ENCODE peak calls at places on chromosomes 5 and 9, in eight cellular contexts. M, N, J, U, R, O, B and E are unnamed samples.
A peak's percentile ranks its signal among the peaks of the same experiment; 100 is the strongest.

GRCh38 chr5:174065528-174066189 is 20.2 kb downstream of the NSG2 start:
- DNase-seq in U (no peak), B (peak; percentile 8), M (no peak), J (no peak), O (no peak), R (no peak), N (no peak), E (no peak)

GRCh38 chr9:21974542-21975409 is 19.4 kb downstream of the CDKN2A start:
- DNase-seq in B (peak; percentile 62), R (peak; percentile 57), N (no peak), U (no peak), M (no peak), O (no peak), J (peak; percentile 70), E (no peak)

GRCh38 chr9:117448066-117448465 is 33.2 kb upstream of the ASTN2 start:
- DNase-seq in B (no peak), U (no peak), N (no peak), J (peak; percentile 8), M (no peak), R (no peak), O (no peak), E (peak; percentile 7)

GRCh38 chr5:132103969-132104391 is 30.4 kb downstream of the CSF2 start:
- DNase-seq in N (peak; percentile 9), O (peak; percentile 37), R (no peak), J (no peak), U (no peak), M (no peak), B (no peak), E (peak; percentile 69)

GRCh38 chr5:102625940-102626339 is 127.1 kb upstream of the SLCO6A1 start:
- DNase-seq in U (no peak), J (no peak), B (no peak), N (no peak), O (no peak), R (no peak), M (no peak), E (no peak)

GRCh38 chr9:35871514-35871913 is 1.3 kb upstream of the OR13J1 start:
- DNase-seq in J (no peak), B (no peak), U (no peak), M (no peak), O (peak; percentile 73), R (no peak), N (no peak), E (peak; percentile 90)

GRCh38 chr5:116455061-116455460 is 119.6 kb downstream of the SEMA6A start:
- DNase-seq in R (peak; percentile 6), M (no peak), O (no peak), N (no peak), U (no peak), B (peak; percentile 60), J (peak; percentile 39), E (no peak)

GRCh38 chr9:94911211-94911610 is 184.7 kb downstream of the AOPEP start:
- DNase-seq in R (no peak), J (no peak), O (no peak), M (no peak), N (no peak), B (no peak), U (no peak), E (no peak)

GRCh38 chr9:69027355-69028097 is 8.0 kb upstream of the FXN start:
- DNase-seq in B (peak; percentile 73), J (peak; percentile 69), N (peak; percentile 48), U (no peak), R (peak; percentile 45), O (peak; percentile 45), M (no peak), E (peak; percentile 67)

GRCh38 chr5:68898961-68899471 is 194.8 kb upstream of the SLC30A5 start:
- DNase-seq in M (no peak), J (peak; percentile 51), U (no peak), O (peak; percentile 94), B (no peak), N (peak; percentile 55), R (peak; percentile 25), E (peak; percentile 66)

GRCh38 chr9:118931941-118932340 is 437.3 kb downstream of the BRINP1 start:
- DNase-seq in J (no peak), O (no peak), R (no peak), U (no peak), M (no peak), N (no peak), B (no peak), E (no peak)

GRCh38 chr9:94860678-94861588 is 134.4 kb downstream of the AOPEP start:
- DNase-seq in J (peak; percentile 72), R (peak; percentile 89), M (no peak), O (no peak), B (no peak), N (peak; percentile 78), U (no peak), E (no peak)

GRCh38 chr9:2418619-2419018 is 203.0 kb upstream of the VLDLR start:
- DNase-seq in R (peak; percentile 18), O (peak; percentile 41), J (peak; percentile 94), M (no peak), U (peak; percentile 46), B (no peak), N (peak; percentile 74), E (peak; percentile 75)

GRCh38 chr5:62606878-62607277 is 28.3 kb downstream of the LRRC70 start:
- DNase-seq in R (peak; percentile 57), N (no peak), O (no peak), M (no peak), U (no peak), J (peak; percentile 78), B (no peak), E (no peak)

GRCh38 chr5:112304743-112305142 is 114.3 kb downstream of the EPB41L4A start:
- DNase-seq in J (no peak), B (no peak), R (no peak), N (no peak), O (no peak), M (no peak), U (no peak), E (no peak)
- TF ChIP-seq CTCF in J (no peak), B (no peak), R (no peak), N (no peak), O (no peak), M (no peak), U (no peak), E (no peak)

DNA sequence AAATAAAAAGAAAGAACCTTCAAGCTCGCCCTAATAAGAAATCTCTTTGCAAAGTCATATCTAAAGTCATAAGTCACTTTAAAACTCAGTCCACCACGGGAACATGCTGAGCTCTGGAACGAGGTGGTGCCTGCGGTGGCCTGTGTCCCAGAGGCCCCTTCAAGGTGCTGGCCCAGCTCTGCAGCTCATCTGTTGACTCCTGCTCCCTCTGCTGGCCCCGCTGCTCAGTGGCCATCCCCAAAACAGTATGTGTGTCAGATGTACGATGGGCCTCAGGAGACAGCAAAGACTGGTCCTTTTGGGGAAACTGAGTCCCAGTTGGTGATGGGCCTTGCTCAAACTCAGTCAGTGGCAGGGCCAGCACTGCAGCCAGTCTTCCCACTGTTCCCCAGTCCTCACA is 22.8 kb upstream of the FOXB2 start:
- DNase-seq in O (no peak), M (no peak), N (no peak), J (peak; percentile 54), U (no peak), R (peak; percentile 21), B (peak; percentile 65), E (peak; percentile 48)
- TF ChIP-seq CTCF in O (peak; percentile 26), M (peak; percentile 29), N (peak; percentile 60), J (peak; percentile 83), U (no peak), R (peak; percentile 49), B (peak; percentile 80), E (peak; percentile 28)

GRCh38 chr9:133712221-133713100 is 25.7 kb downstream of the SARDH start:
- DNase-seq in R (no peak), N (no peak), B (no peak), O (no peak), U (peak; percentile 33), J (no peak), M (peak; percentile 44), E (no peak)

GRCh38 chr9:133711428-133712220 is 26.5 kb downstream of the SARDH start:
- DNase-seq in U (peak; percentile 33), R (peak; percentile 85), B (no peak), J (peak; percentile 88), M (peak; percentile 72), N (peak; percentile 75), O (no peak), E (no peak)

GRCh38 chr9:133713960-133714495 is 24.1 kb downstream of the SARDH start:
- DNase-seq in O (no peak), M (peak; percentile 58), R (no peak), U (peak; percentile 32), N (no peak), B (no peak), J (no peak), E (no peak)

GRCh38 chr9:133714606-133715294 is 23.4 kb downstream of the SARDH start:
- DNase-seq in R (peak; percentile 84), N (peak; percentile 86), M (peak; percentile 65), B (peak; percentile 52), U (peak; percentile 84), O (no peak), J (peak; percentile 91), E (peak; percentile 9)

DNA sequence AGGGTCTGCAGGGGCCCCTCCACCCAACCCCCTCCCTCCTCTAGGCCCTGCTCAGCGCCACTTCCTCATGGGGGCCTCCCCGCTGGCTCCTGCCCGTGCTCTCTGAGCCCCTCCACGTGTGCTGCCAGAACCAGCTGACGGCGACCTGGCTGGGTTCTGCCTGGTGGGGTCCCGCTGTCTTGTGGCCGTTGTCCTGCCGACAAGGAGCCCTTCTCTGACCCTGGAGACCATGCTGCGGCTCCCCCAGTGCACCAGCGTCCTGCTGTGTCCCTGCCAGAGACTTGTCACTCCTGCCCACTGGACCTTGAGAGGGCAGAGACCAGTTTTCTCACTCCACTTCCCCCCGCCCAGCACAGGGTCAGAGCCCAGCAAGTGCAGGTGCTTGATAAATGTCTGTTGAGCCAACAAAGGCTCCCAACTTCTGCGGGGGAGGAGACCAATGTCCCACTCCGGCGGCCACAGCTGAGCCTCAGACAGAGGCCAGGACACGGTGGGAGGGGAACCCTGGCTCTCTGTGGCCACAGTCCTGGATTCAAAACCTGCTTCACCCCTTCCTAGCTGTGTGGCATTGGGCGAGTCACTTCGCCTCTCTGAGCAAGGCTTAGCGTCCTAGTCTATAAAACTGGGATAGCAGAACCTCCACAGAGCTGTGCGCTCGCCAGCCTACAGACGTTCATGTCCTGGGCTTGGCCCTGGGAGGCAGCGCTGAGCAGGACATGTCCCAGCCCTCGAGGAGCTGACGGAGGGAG is 24.8 kb downstream of the SARDH start:
- DNase-seq in O (no peak), U (peak; percentile 34), N (no peak), R (no peak), B (no peak), M (peak; percentile 36), J (no peak), E (no peak)
- TF ChIP-seq CTCF in O (no peak), U (no peak), N (no peak), R (no peak), B (no peak), M (no peak), J (no peak), E (no peak)

GRCh38 chr5:149731617-149732400 is 1.7 kb downstream of the PPARGC1B start:
- DNase-seq in J (peak; percentile 89), O (peak; percentile 84), B (peak; percentile 88), N (peak; percentile 75), U (peak; percentile 72), M (peak; percentile 94), R (peak; percentile 58), E (peak; percentile 95)

GRCh38 chr5:149732500-149733128 is 2.5 kb downstream of the PPARGC1B start:
- DNase-seq in O (peak; percentile 40), N (no peak), J (peak; percentile 68), B (peak; percentile 24), U (peak; percentile 47), R (no peak), M (peak; percentile 63), E (peak; percentile 56)

GRCh38 chr5:149731332-149731616 is 1.2 kb downstream of the PPARGC1B start:
- DNase-seq in M (no peak), U (no peak), O (no peak), R (no peak), N (no peak), B (no peak), J (no peak), E (no peak)

GRCh38 chr5:149729150-149729549 is 960 bp upstream of the PPARGC1B start:
- DNase-seq in O (no peak), R (no peak), J (no peak), B (no peak), N (no peak), U (no peak), M (no peak), E (no peak)

GRCh38 chr5:149730620-149731331 is 666 bp downstream of the PPARGC1B start:
- DNase-seq in J (peak; percentile 40), M (peak; percentile 84), O (peak; percentile 45), B (peak; percentile 59), R (no peak), N (no peak), U (peak; percentile 55), E (peak; percentile 59)
- TF ChIP-seq CTCF in J (no peak), M (no peak), O (no peak), B (no peak), R (no peak), N (no peak), U (no peak), E (peak; percentile 9)